ENCODE peak calls at places on chromosome 15, in eight cellular contexts. One of them, this sample, is unnamed.
A peak's percentile ranks its signal among the peaks of the same experiment; 100 is the strongest.

GRCh38 chr15:83207622-83208356 is at the start of gene HDGFL3:
- DNase-seq in ascending aorta: peak; percentile 73
- DNase-seq in SJSA1: peak; percentile 64
- DNase-seq in tibial nerve: peak; percentile 47
- DNase-seq in right cardiac atrium: peak; percentile 85
- DNase-seq in kidney epithelial cell: no peak
- DNase-seq in colonic mucosa: peak; percentile 37
- DNase-seq in hepatocyte: peak; percentile 81
- DNase-seq in this sample: no peak

GRCh38 chr15:65083262-65083701 is 6.7 kb downstream of the KBTBD13 start:
- DNase-seq in hepatocyte: no peak
- DNase-seq in kidney epithelial cell: no peak
- DNase-seq in ascending aorta: no peak
- DNase-seq in right cardiac atrium: no peak
- DNase-seq in colonic mucosa: no peak
- DNase-seq in tibial nerve: no peak
- DNase-seq in SJSA1: peak; percentile 81
- DNase-seq in this sample: no peak

GRCh38 chr15:55820043-55820442 is 77.1 kb upstream of the PRTG start:
- DNase-seq in colonic mucosa: no peak
- DNase-seq in SJSA1: no peak
- DNase-seq in kidney epithelial cell: no peak
- DNase-seq in ascending aorta: no peak
- DNase-seq in tibial nerve: peak; percentile 10
- DNase-seq in hepatocyte: no peak
- DNase-seq in right cardiac atrium: no peak
- DNase-seq in this sample: no peak

GRCh38 chr15:70281811-70282307 is 184.1 kb upstream of the TLE3 start:
- DNase-seq in ascending aorta: peak; percentile 59
- DNase-seq in tibial nerve: no peak
- DNase-seq in right cardiac atrium: no peak
- DNase-seq in SJSA1: peak; percentile 5
- DNase-seq in colonic mucosa: no peak
- DNase-seq in hepatocyte: no peak
- DNase-seq in kidney epithelial cell: no peak
- DNase-seq in this sample: no peak

GRCh38 chr15:71892335-71892734 is 82.0 kb downstream of the NR2E3 start:
- DNase-seq in kidney epithelial cell: no peak
- DNase-seq in ascending aorta: no peak
- DNase-seq in SJSA1: no peak
- DNase-seq in tibial nerve: no peak
- DNase-seq in right cardiac atrium: no peak
- DNase-seq in hepatocyte: no peak
- DNase-seq in colonic mucosa: no peak
- DNase-seq in this sample: no peak

GRCh38 chr15:59764775-59765174 is 75.7 kb upstream of the BNIP2 start:
- DNase-seq in tibial nerve: no peak
- DNase-seq in kidney epithelial cell: no peak
- DNase-seq in right cardiac atrium: no peak
- DNase-seq in SJSA1: no peak
- DNase-seq in ascending aorta: no peak
- DNase-seq in hepatocyte: no peak
- DNase-seq in colonic mucosa: no peak
- DNase-seq in this sample: no peak

GRCh38 chr15:69089258-69089657 is 71.2 kb upstream of the GLCE start:
- DNase-seq in kidney epithelial cell: no peak
- DNase-seq in SJSA1: no peak
- DNase-seq in right cardiac atrium: no peak
- DNase-seq in tibial nerve: no peak
- DNase-seq in hepatocyte: no peak
- DNase-seq in colonic mucosa: no peak
- DNase-seq in ascending aorta: no peak
- DNase-seq in this sample: no peak

GRCh38 chr15:52261498-52262242 is 33.9 kb downstream of the MYO5C start:
- DNase-seq in hepatocyte: peak; percentile 58
- DNase-seq in right cardiac atrium: peak; percentile 73
- DNase-seq in kidney epithelial cell: peak; percentile 88
- DNase-seq in SJSA1: peak; percentile 80
- DNase-seq in ascending aorta: peak; percentile 89
- DNase-seq in colonic mucosa: peak; percentile 33
- DNase-seq in tibial nerve: peak; percentile 54
- DNase-seq in this sample: peak; percentile 51

GRCh38 chr15:63156708-63157065 is 590 bp downstream of the RPS27L start:
- DNase-seq in hepatocyte: peak; percentile 62
- DNase-seq in ascending aorta: peak; percentile 72
- DNase-seq in kidney epithelial cell: no peak
- DNase-seq in SJSA1: no peak
- DNase-seq in tibial nerve: peak; percentile 33
- DNase-seq in colonic mucosa: peak; percentile 50
- DNase-seq in right cardiac atrium: no peak
- DNase-seq in this sample: peak; percentile 77

GRCh38 chr15:59438891-59439290 is 905 bp downstream of the FAM81A start:
- DNase-seq in hepatocyte: no peak
- DNase-seq in kidney epithelial cell: no peak
- DNase-seq in colonic mucosa: peak; percentile 52
- DNase-seq in tibial nerve: no peak
- DNase-seq in ascending aorta: no peak
- DNase-seq in right cardiac atrium: no peak
- DNase-seq in SJSA1: no peak
- DNase-seq in this sample: peak; percentile 81

GRCh38 chr15:99305761-99306505 is 54.7 kb downstream of the LRRC28 start:
- DNase-seq in colonic mucosa: no peak
- DNase-seq in tibial nerve: peak; percentile 46
- DNase-seq in SJSA1: peak; percentile 46
- DNase-seq in right cardiac atrium: peak; percentile 76
- DNase-seq in ascending aorta: peak; percentile 92
- DNase-seq in hepatocyte: peak; percentile 42
- DNase-seq in kidney epithelial cell: peak; percentile 83
- DNase-seq in this sample: no peak

DNA sequence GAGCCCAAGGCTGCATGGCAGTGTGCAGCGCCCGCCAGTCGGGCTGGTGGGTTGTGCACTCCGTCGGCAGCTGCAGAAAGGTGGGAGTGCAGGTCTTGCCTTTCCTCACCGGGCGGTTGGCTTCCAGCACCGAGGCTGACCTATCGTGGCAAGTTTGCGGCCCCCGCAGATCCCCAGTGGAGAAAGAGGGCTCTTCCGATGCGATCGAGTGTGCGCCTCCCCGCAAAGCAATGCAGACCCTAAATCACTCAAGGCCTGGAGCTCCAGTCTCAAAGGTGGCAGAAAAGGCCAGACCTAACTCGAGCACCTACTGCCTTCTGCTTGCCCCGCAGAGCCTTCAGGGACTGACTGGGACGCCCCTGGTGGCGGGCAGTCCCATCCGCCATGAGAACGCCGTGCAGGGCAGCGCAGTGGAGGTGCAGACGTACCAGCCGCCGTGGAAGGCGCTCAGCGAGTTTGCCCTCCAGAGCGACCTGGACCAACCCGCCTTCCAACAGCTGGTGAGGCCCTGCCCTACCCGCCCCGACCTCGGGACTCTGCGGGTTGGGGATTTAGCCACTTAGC is 4.3 kb downstream of the ISL2 start:
- DNase-seq in right cardiac atrium: peak; percentile 52
- DNase-seq in ascending aorta: no peak
- DNase-seq in SJSA1: peak; percentile 16
- DNase-seq in colonic mucosa: peak; percentile 46
- DNase-seq in tibial nerve: no peak
- DNase-seq in kidney epithelial cell: no peak
- DNase-seq in hepatocyte: peak; percentile 35
- DNase-seq in this sample: peak; percentile 44
- H3K4me3 ChIP-seq in right cardiac atrium: peak overlapping the region; percentile 22
- H3K4me3 ChIP-seq in ascending aorta: peak overlapping the region; percentile 45
- H3K4me3 ChIP-seq in SJSA1: peak overlapping the region; percentile 19
- H3K4me3 ChIP-seq in colonic mucosa: peak overlapping the region; percentile 36
- H3K4me3 ChIP-seq in tibial nerve: no peak overlapping the region
- H3K4me3 ChIP-seq in kidney epithelial cell: no peak overlapping the region
- H3K4me3 ChIP-seq in hepatocyte: peak overlapping the region; percentile 30
- H3K4me3 ChIP-seq in this sample: peak overlapping the region; percentile 51

DNA sequence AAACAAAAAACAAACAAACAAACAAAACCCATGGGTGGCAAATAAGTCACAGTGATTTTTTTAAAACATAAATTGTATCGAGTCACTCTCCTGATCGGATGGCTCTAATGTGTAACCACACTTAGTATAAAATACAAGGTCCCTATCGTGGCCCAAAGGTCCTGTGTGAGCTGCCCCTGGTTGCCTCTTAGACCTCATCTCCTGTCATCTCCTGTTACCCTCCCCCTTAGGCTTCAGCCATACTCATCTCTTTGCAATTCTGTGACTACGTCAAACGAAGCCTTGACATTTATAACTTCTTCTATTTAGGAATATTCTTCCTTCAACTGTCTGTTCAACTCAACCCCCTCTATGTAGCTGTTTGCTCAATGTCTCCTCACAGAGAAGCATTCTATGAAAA is 43.9 kb upstream of the TTBK2 start:
- DNase-seq in tibial nerve: no peak
- DNase-seq in SJSA1: no peak
- DNase-seq in ascending aorta: no peak
- DNase-seq in kidney epithelial cell: no peak
- DNase-seq in hepatocyte: no peak
- DNase-seq in right cardiac atrium: no peak
- DNase-seq in colonic mucosa: no peak
- DNase-seq in this sample: no peak
- H3K4me3 ChIP-seq in tibial nerve: no peak overlapping the region
- H3K4me3 ChIP-seq in SJSA1: no peak overlapping the region
- H3K4me3 ChIP-seq in ascending aorta: no peak overlapping the region
- H3K4me3 ChIP-seq in kidney epithelial cell: no peak overlapping the region
- H3K4me3 ChIP-seq in hepatocyte: no peak overlapping the region
- H3K4me3 ChIP-seq in right cardiac atrium: no peak overlapping the region
- H3K4me3 ChIP-seq in colonic mucosa: no peak overlapping the region
- H3K4me3 ChIP-seq in this sample: no peak overlapping the region

DNA sequence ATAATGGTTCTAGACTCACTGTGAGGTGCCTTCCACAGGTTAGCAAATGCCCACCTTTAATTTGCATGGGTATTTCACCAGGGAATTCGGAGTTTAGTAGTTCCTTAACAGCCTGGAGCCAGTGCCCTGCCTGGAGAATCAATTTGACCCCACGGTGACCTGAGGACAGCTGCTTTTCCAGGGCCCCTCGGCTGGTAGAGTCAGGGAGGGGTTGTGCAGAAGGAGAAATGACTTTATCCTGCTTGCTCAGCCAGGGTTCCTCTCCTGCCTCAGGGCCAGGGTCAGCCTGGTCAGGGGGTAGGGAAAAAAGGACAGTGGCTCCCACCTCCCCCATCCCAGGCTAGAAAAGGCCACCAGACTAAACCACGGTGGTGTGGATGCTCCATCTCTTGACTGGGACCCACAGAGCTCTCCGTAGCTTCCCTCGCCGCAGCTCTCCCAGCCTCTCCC is 12.0 kb downstream of the DLL4 start:
- DNase-seq in SJSA1: no peak
- DNase-seq in tibial nerve: no peak
- DNase-seq in right cardiac atrium: no peak
- DNase-seq in colonic mucosa: no peak
- DNase-seq in ascending aorta: no peak
- DNase-seq in kidney epithelial cell: no peak
- DNase-seq in hepatocyte: no peak
- DNase-seq in this sample: no peak
- H3K4me3 ChIP-seq in SJSA1: peak overlapping the region; percentile 63
- H3K4me3 ChIP-seq in tibial nerve: peak overlapping the region; percentile 53
- H3K4me3 ChIP-seq in right cardiac atrium: peak overlapping the region; percentile 70
- H3K4me3 ChIP-seq in colonic mucosa: peak overlapping the region; percentile 53
- H3K4me3 ChIP-seq in ascending aorta: peak overlapping the region; percentile 70
- H3K4me3 ChIP-seq in kidney epithelial cell: peak overlapping the region; percentile 34
- H3K4me3 ChIP-seq in hepatocyte: no peak overlapping the region
- H3K4me3 ChIP-seq in this sample: no peak overlapping the region

GRCh38 chr15:92952451-92952850 is 52.3 kb downstream of the CHD2 start:
- DNase-seq in SJSA1: no peak
- DNase-seq in kidney epithelial cell: no peak
- DNase-seq in ascending aorta: no peak
- DNase-seq in colonic mucosa: no peak
- DNase-seq in tibial nerve: no peak
- DNase-seq in right cardiac atrium: no peak
- DNase-seq in hepatocyte: no peak
- DNase-seq in this sample: no peak
- H3K4me3 ChIP-seq in SJSA1: no peak overlapping the region
- H3K4me3 ChIP-seq in kidney epithelial cell: no peak overlapping the region
- H3K4me3 ChIP-seq in ascending aorta: no peak overlapping the region
- H3K4me3 ChIP-seq in colonic mucosa: no peak overlapping the region
- H3K4me3 ChIP-seq in tibial nerve: no peak overlapping the region
- H3K4me3 ChIP-seq in right cardiac atrium: no peak overlapping the region
- H3K4me3 ChIP-seq in hepatocyte: no peak overlapping the region
- H3K4me3 ChIP-seq in this sample: no peak overlapping the region

GRCh38 chr15:85603703-85604102 is 191.0 kb downstream of the KLHL25 start:
- DNase-seq in colonic mucosa: no peak
- DNase-seq in kidney epithelial cell: no peak
- DNase-seq in hepatocyte: no peak
- DNase-seq in right cardiac atrium: no peak
- DNase-seq in ascending aorta: no peak
- DNase-seq in SJSA1: no peak
- DNase-seq in tibial nerve: no peak
- DNase-seq in this sample: no peak
- H3K4me3 ChIP-seq in colonic mucosa: no peak overlapping the region
- H3K4me3 ChIP-seq in kidney epithelial cell: no peak overlapping the region
- H3K4me3 ChIP-seq in hepatocyte: no peak overlapping the region
- H3K4me3 ChIP-seq in right cardiac atrium: no peak overlapping the region
- H3K4me3 ChIP-seq in ascending aorta: no peak overlapping the region
- H3K4me3 ChIP-seq in SJSA1: no peak overlapping the region
- H3K4me3 ChIP-seq in tibial nerve: no peak overlapping the region
- H3K4me3 ChIP-seq in this sample: no peak overlapping the region

This sample was measured in small intestine.